ENCODE peak calls at places on chromosomes 7 and 10, in ten cellular contexts. R is anterior cingulate cortex; G is stimulated activated CD4-positive, alpha-beta T cell treated with anti-CD3 and anti-CD28 coated beads, Interleukin-4, amount 100 ng/mL, for 48 hours; Z is DMS53; K is OCI-LY7; M is naive B cell; B is BJ; C is NT2/D1; P is endothelial cell; L is colonic mucosa. S is an unnamed sample.

GRCh38 chr7:110591341-110591740 is 499.6 kb upstream of the LRRN3 start:
- DNase-seq in R (no peak), G (peak), Z (peak), K (no peak), M (no peak), B (no peak), C (no peak), P (no peak), L (no peak), S (no peak)

GRCh38 chr7:13031481-13031880 is 344.0 kb downstream of the ARL4A start:
- DNase-seq in R (no peak), G (no peak), Z (no peak), K (no peak), M (no peak), B (no peak), C (no peak), P (no peak), L (no peak), S (no peak)

GRCh38 chr10:36493511-36493880 is 631.9 kb upstream of the ANKRD30A start:
- DNase-seq in R (no peak), G (no peak), Z (no peak), K (no peak), M (no peak), B (no peak), C (no peak), P (no peak), L (no peak), S (no peak)

GRCh38 chr10:104559935-104560334 is 81.2 kb upstream of the SORCS3 start:
- DNase-seq in R (peak), G (no peak), Z (no peak), K (no peak), M (no peak), B (no peak), C (no peak), P (no peak), L (no peak), S (no peak)

GRCh38 chr10:114103286-114103685 is 59.6 kb downstream of the ADRB1 start:
- DNase-seq in R (peak), G (no peak), Z (peak), K (peak), M (peak), B (peak), C (no peak), P (no peak), L (no peak), S (no peak)

GRCh38 chr10:116278832-116279231 is 5.8 kb upstream of the GFRA1 start:
- DNase-seq in R (no peak), G (no peak), Z (no peak), K (no peak), M (no peak), B (no peak), C (no peak), P (no peak), L (no peak), S (no peak)

GRCh38 chr7:134448359-134449229 is 10.3 kb downstream of the AKR1B1 start:
- DNase-seq in R (no peak), G (no peak), Z (peak), K (no peak), M (no peak), B (peak), C (no peak), P (no peak), L (no peak), S (no peak)

GRCh38 chr10:73940634-73941221 is 29.8 kb downstream of the PLAU start:
- DNase-seq in R (peak), G (peak), Z (peak), K (peak), M (peak), B (no peak), C (no peak), P (peak), L (peak), S (peak)

GRCh38 chr10:21265622-21266021 is 259.9 kb downstream of the SKIDA1 start:
- DNase-seq in R (no peak), G (no peak), Z (peak), K (no peak), M (no peak), B (no peak), C (no peak), P (no peak), L (no peak), S (no peak)

GRCh38 chr10:122084286-122085041 is 95.5 kb downstream of the TACC2 start:
- DNase-seq in R (no peak), G (no peak), Z (no peak), K (no peak), M (no peak), B (no peak), C (no peak), P (no peak), L (no peak), S (no peak)

GRCh38 chr7:76246804-76247389 is 45.2 kb downstream of the SRRM3 start:
- DNase-seq in R (no peak), G (no peak), Z (no peak), K (no peak), M (no peak), B (no peak), C (no peak), P (no peak), L (no peak), S (no peak)

GRCh38 chr10:5163487-5163886 is 21.5 kb downstream of the AKR1C8 start:
- DNase-seq in R (no peak), G (no peak), Z (no peak), K (no peak), M (no peak), B (no peak), C (no peak), P (no peak), L (no peak), S (no peak)

GRCh38 chr7:2510909-2511768 is 8.4 kb upstream of the LFNG start:
- DNase-seq in R (no peak), G (no peak), Z (peak), K (peak), M (peak), B (no peak), C (no peak), P (peak), L (peak), S (peak)

GRCh38 chr7:27129729-27130539 is 623 bp downstream of the HOXA4 start:
- DNase-seq in R (no peak), G (no peak), Z (peak), K (no peak), M (no peak), B (no peak), C (no peak), P (no peak), L (peak), S (no peak)

GRCh38 chr10:84600947-84601346 is 272.6 kb downstream of the CCSER2 start:
- DNase-seq in R (no peak), G (no peak), Z (no peak), K (no peak), M (no peak), B (no peak), C (no peak), P (no peak), L (no peak), S (no peak)

GRCh38 chr7:19117081-19117869 is at the start of gene TWIST1:
- DNase-seq in R (no peak), G (no peak), Z (peak), K (no peak), M (no peak), B (peak), C (peak), P (peak), L (peak), S (no peak)

GRCh38 chr10:123613346-123613850 is 52.8 kb upstream of the GPR26 start:
- DNase-seq in R (no peak), G (no peak), Z (no peak), K (no peak), M (no peak), B (no peak), C (no peak), P (no peak), L (no peak), S (no peak)

GRCh38 chr7:74174606-74175082 is 488 bp downstream of the EIF4H start:
- DNase-seq in R (peak), G (peak), Z (peak), K (peak), M (no peak), B (no peak), C (no peak), P (peak), L (peak), S (no peak)

GRCh38 chr10:79605308-79605707 is 5.4 kb upstream of the SFTPA1 start:
- DNase-seq in R (no peak), G (no peak), Z (no peak), K (no peak), M (no peak), B (no peak), C (no peak), P (no peak), L (no peak), S (no peak)

S was measured in CMK.